ENCODE peak calls at places on chromosomes 12 and 14, in nine cellular contexts. V is prostate gland, Z is H9, H is GM23338, I is body of pancreas, F is lower lobe of right lung, Y is GM23248, R is suprapubic skin, L is heart right ventricle. U is an unnamed sample.

GRCh38 chr12:6337958-6338406 is 3.9 kb downstream of the TNFRSF1A start:
- DNase-seq in Z (no peak), I (no peak), Y (peak; percentile 64), F (no peak), L (no peak), H (no peak), R (no peak), V (no peak), U (no peak)

GRCh38 chr12:124758266-124759200 is 105.1 kb downstream of the SCARB1 start:
- DNase-seq in Z (no peak), I (no peak), H (no peak), R (no peak), Y (no peak), L (no peak), F (no peak), V (no peak), U (peak; percentile 75)

GRCh38 chr14:60622920-60623263 is 26.4 kb downstream of the SIX1 start:
- DNase-seq in I (no peak), H (no peak), V (no peak), F (no peak), Y (peak; percentile 53), Z (no peak), R (no peak), L (no peak), U (no peak)

GRCh38 chr12:2298556-2299195 is 245.9 kb downstream of the CACNA1C start:
- DNase-seq in R (no peak), I (no peak), F (no peak), L (no peak), Y (no peak), H (no peak), Z (no peak), V (no peak), U (no peak)

GRCh38 chr14:104103061-104104005 is 17.8 kb downstream of the ASPG start:
- DNase-seq in L (peak; percentile 11), I (no peak), Z (peak; percentile 62), H (peak; percentile 52), Y (no peak), R (peak; percentile 56), V (no peak), F (peak; percentile 48), U (peak; percentile 36)

GRCh38 chr14:79587194-79587593 is 624.1 kb downstream of the DIO2 start:
- DNase-seq in H (no peak), L (no peak), R (no peak), V (no peak), F (no peak), I (no peak), Z (no peak), Y (no peak), U (no peak)

GRCh38 chr12:4089147-4089606 is 184.4 kb upstream of the CCND2 start:
- DNase-seq in R (no peak), F (no peak), Z (peak; percentile 61), L (no peak), H (peak; percentile 53), V (no peak), I (no peak), Y (peak; percentile 3), U (no peak)

GRCh38 chr12:85955127-85955526 is 81.0 kb downstream of the NTS start:
- DNase-seq in F (no peak), R (no peak), V (no peak), I (no peak), L (no peak), Z (no peak), Y (peak; percentile 3), H (peak; percentile 25), U (no peak)

GRCh38 chr12:80120994-80121393 is 21.7 kb downstream of the OTOGL start:
- DNase-seq in L (no peak), I (no peak), V (no peak), F (no peak), R (no peak), Y (no peak), H (no peak), Z (no peak), U (no peak)

GRCh38 chr12:15846887-15847286 is 35.3 kb upstream of the STRAP start:
- DNase-seq in L (no peak), F (no peak), Z (no peak), I (no peak), R (no peak), Y (peak; percentile 58), V (no peak), H (no peak), U (no peak)

GRCh38 chr12:115998119-115998633 is 279.3 kb downstream of the MED13L start:
- DNase-seq in H (peak; percentile 73), F (no peak), R (no peak), L (no peak), I (no peak), V (no peak), Y (peak; percentile 78), Z (peak; percentile 82), U (no peak)

GRCh38 chr12:114478891-114479290 is 72.9 kb upstream of the TBX5 start:
- DNase-seq in Y (no peak), Z (no peak), I (no peak), L (no peak), F (no peak), R (no peak), H (peak; percentile 8), V (no peak), U (no peak)

GRCh38 chr12:86349196-86349595 is 93.0 kb upstream of the MGAT4C start:
- DNase-seq in R (no peak), F (no peak), V (no peak), I (no peak), H (no peak), Y (no peak), Z (no peak), L (no peak), U (no peak)

GRCh38 chr14:61570188-61570960 is 124.9 kb upstream of the HIF1A start:
- DNase-seq in I (no peak), H (no peak), F (no peak), Y (peak; percentile 38), Z (no peak), V (no peak), R (no peak), L (no peak), U (no peak)

GRCh38 chr12:27289414-27289813 is 43.2 kb upstream of the BMAL2 start:
- DNase-seq in R (no peak), V (no peak), H (no peak), F (no peak), L (no peak), Y (peak; percentile 22), Z (no peak), I (no peak), U (no peak)

GRCh38 chr14:104795781-104796681 is 483 bp upstream of the AKT1 start:
- DNase-seq in Z (no peak), F (no peak), L (peak; percentile 76), I (peak; percentile 64), Y (peak; percentile 73), V (no peak), R (no peak), H (peak; percentile 54), U (peak; percentile 53)

DNA sequence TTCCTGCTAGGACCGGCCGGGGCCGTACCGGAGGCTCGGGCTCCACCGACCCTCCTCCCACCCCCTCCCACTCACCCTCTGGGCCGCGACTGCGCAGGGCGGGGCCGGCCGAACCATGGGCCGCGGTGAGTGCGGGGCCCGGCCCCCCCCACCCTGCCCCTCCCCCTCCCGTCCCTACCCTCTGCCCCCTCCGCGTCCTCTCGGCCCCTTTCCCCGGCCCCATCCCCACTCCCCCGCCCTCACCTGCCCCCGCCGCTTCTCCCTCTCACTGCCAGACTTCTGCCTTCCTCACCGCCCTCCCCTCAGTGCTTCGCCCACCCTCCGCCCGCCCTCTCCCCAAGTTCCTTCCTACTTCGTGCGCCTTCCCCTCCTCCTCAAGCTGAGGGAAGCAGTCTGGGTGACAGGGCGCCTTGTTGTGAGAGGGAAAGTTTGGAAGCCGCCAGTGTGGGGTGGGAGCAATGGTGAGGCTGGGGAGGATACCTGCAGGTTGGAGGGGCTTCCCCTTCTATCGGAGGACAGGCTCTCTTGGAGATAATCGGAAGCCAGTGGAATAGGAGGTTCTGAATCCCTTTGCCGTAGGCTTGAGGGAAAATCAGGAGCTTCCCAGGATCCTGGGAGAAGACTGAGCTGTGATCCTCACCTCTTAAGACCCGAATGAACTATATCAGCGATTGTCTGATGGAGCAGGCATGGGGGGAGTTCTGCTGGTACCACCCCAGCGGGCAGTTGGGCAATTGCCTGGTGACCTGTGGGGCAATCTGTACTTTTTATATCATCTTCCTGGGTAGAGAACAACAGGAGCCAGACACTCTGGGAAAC is 472 bp downstream of the MBD6 start:
- DNase-seq in Y (peak; percentile 70), Z (no peak), V (peak; percentile 48), H (peak; percentile 82), F (peak; percentile 86), I (peak; percentile 58), L (peak; percentile 67), R (peak; percentile 86), U (peak; percentile 71)
- H3K4me1 ChIP-seq in Y (peaks cover 31% of the 10 kb centered on the region), Z (peaks cover 3% of the 10 kb centered on the region), V (peaks cover 21% of the 10 kb centered on the region), H (peaks cover 40% of the 10 kb centered on the region), F (peaks cover 49% of the 10 kb centered on the region), I (peaks cover 58% of the 10 kb centered on the region), L (peaks cover 49% of the 10 kb centered on the region), R (peaks cover 62% of the 10 kb centered on the region), U (peaks cover 41% of the 10 kb centered on the region)

GRCh38 chr12:661720-662486 is 1.3 kb downstream of the NINJ2 start:
- DNase-seq in I (no peak), Y (no peak), H (no peak), Z (no peak), F (no peak), L (peak; percentile 52), R (no peak), V (no peak), U (no peak)
- H3K4me1 ChIP-seq in I (no peaks in the 10 kb centered on the region), Y (peaks cover 16% of the 10 kb centered on the region), H (peaks cover 3% of the 10 kb centered on the region), Z (no peaks in the 10 kb centered on the region), F (peaks cover 15% of the 10 kb centered on the region), L (peaks cover 20% of the 10 kb centered on the region), R (peaks cover 22% of the 10 kb centered on the region), V (peaks cover 4% of the 10 kb centered on the region), U (peaks cover under 1% of the 10 kb centered on the region)

DNA sequence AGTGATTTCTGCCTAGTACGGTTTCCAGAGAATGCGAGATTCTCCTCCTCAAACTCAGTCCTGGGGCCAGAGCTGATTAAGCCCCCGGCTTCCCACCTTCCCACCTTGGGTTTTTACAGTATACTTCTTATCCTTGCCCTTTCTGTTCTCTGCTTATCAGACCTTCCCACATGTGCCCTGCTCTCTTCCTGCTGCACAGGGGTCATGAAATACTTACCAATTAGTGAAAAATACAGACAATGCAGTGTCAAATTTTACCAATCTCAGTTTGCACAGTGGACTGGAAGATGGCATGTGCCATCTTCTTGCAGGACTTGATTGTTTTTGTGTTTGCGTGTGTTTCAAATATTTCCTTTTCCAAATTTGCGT is 14.7 kb downstream of the SUSD6 start:
- DNase-seq in R (no peak), F (no peak), L (no peak), H (no peak), Z (no peak), Y (no peak), V (no peak), I (no peak), U (no peak)
- H3K4me1 ChIP-seq in R (peaks cover 60% of the 10 kb centered on the region), F (peaks cover 90% of the 10 kb centered on the region), L (peaks cover 83% of the 10 kb centered on the region), H (peaks cover 8% of the 10 kb centered on the region), Z (no peaks in the 10 kb centered on the region), Y (peaks cover 14% of the 10 kb centered on the region), V (no peaks in the 10 kb centered on the region), I (peaks cover 49% of the 10 kb centered on the region), U (peaks cover 45% of the 10 kb centered on the region)

GRCh38 chr12:121576851-121577391 is 3.9 kb downstream of the KDM2B start:
- DNase-seq in H (peak; percentile 92), Y (peak; percentile 91), I (no peak), V (no peak), Z (peak; percentile 87), R (no peak), F (no peak), L (no peak), U (peak; percentile 18)
- H3K4me1 ChIP-seq in H (peaks cover 20% of the 10 kb centered on the region), Y (peaks cover 33% of the 10 kb centered on the region), I (peaks cover 32% of the 10 kb centered on the region), V (no peaks in the 10 kb centered on the region), Z (peaks cover 6% of the 10 kb centered on the region), R (peaks cover 69% of the 10 kb centered on the region), F (peaks cover 35% of the 10 kb centered on the region), L (peaks cover 13% of the 10 kb centered on the region), U (peaks cover 33% of the 10 kb centered on the region)

U was measured in thyroid gland.